ENCODE peak calls at places on chromosomes 13 and 19, in nine cellular contexts. U is AG04449; R is activated CD8-positive, alpha-beta T cell treated with anti-CD3 and anti-CD28 coated beads for 36 hours; E is mesothelial cell of epicardium; X is GM20000; T is left lung; N is mucosa of descending colon; P is AG09309; A is suprapubic skin. W is an unnamed sample.

GRCh38 chr13:32031025-32031814 is at the start of gene FRY:
- DNase-seq in U (no peak), R (peak), E (peak), X (peak), T (peak), N (peak), P (no peak), A (peak), W (peak)

GRCh38 chr19:1171755-1172352 is 2.2 kb downstream of the SBNO2 start:
- DNase-seq in U (no peak), R (no peak), E (no peak), X (no peak), T (peak), N (no peak), P (no peak), A (peak), W (no peak)

GRCh38 chr13:56718791-56719190 is 421.9 kb upstream of the PRR20A start:
- DNase-seq in U (no peak), R (no peak), E (no peak), X (no peak), T (no peak), N (no peak), P (no peak), A (no peak), W (no peak)

GRCh38 chr19:16957855-16958254 is 68.8 kb downstream of the CPAMD8 start:
- DNase-seq in U (no peak), R (no peak), E (no peak), X (no peak), T (no peak), N (no peak), P (no peak), A (no peak), W (no peak)

GRCh38 chr13:28314879-28315278 is 176.5 kb downstream of the PAN3 start:
- DNase-seq in U (no peak), R (no peak), E (no peak), X (no peak), T (no peak), N (no peak), P (no peak), A (no peak), W (no peak)

GRCh38 chr13:21148557-21149258 is 27.6 kb downstream of the SKA3 start:
- DNase-seq in U (no peak), R (no peak), E (no peak), X (no peak), T (no peak), N (no peak), P (no peak), A (no peak), W (no peak)

GRCh38 chr19:6723108-6723618 is 2.7 kb upstream of the C3 start:
- DNase-seq in U (no peak), R (no peak), E (no peak), X (no peak), T (peak), N (no peak), P (no peak), A (no peak), W (no peak)

GRCh38 chr13:84430441-84430840 is 548.2 kb upstream of the SLITRK1 start:
- DNase-seq in U (no peak), R (no peak), E (no peak), X (no peak), T (no peak), N (no peak), P (no peak), A (no peak), W (no peak)

GRCh38 chr19:15107056-15108010 is at the start of gene SYDE1:
- DNase-seq in U (no peak), R (peak), E (no peak), X (peak), T (peak), N (no peak), P (no peak), A (no peak), W (no peak)

GRCh38 chr13:40756042-40756441 is 14.9 kb downstream of the MRPS31 start:
- DNase-seq in U (no peak), R (no peak), E (no peak), X (no peak), T (no peak), N (no peak), P (no peak), A (no peak), W (no peak)

GRCh38 chr19:20039203-20039723 is at the start of gene ZNF682:
- DNase-seq in U (peak), R (peak), E (peak), X (peak), T (peak), N (peak), P (peak), A (peak), W (peak)

GRCh38 chr13:98174995-98175394 is 2.1 kb downstream of the RNF113B start:
- DNase-seq in U (no peak), R (no peak), E (no peak), X (no peak), T (no peak), N (no peak), P (no peak), A (no peak), W (no peak)

GRCh38 chr13:97255515-97255999 is 33.4 kb downstream of the MBNL2 start:
- DNase-seq in U (no peak), R (no peak), E (no peak), X (no peak), T (no peak), N (no peak), P (no peak), A (no peak), W (no peak)

GRCh38 chr13:90532861-90533260 is 814.6 kb upstream of the MIR17HG start:
- DNase-seq in U (no peak), R (no peak), E (no peak), X (no peak), T (no peak), N (no peak), P (no peak), A (no peak), W (no peak)

GRCh38 chr19:34330116-34330515 is 34.9 kb upstream of the GPI start:
- DNase-seq in U (no peak), R (no peak), E (no peak), X (no peak), T (no peak), N (no peak), P (no peak), A (no peak), W (no peak)

GRCh38 chr13:74153316-74153715 is 19.1 kb upstream of the KLF12 start:
- DNase-seq in U (no peak), R (no peak), E (no peak), X (no peak), T (no peak), N (no peak), P (no peak), A (no peak), W (no peak)

GRCh38 chr13:24167666-24168391 is 7.3 kb downstream of the SPATA13 start:
- DNase-seq in U (no peak), R (no peak), E (no peak), X (no peak), T (no peak), N (no peak), P (no peak), A (no peak), W (no peak)

GRCh38 chr19:24059572-24060295 is 27.3 kb upstream of the ZNF254 start:
- DNase-seq in U (no peak), R (no peak), E (no peak), X (no peak), T (no peak), N (no peak), P (no peak), A (no peak), W (no peak)

GRCh38 chr13:100394005-100394695 is 194.4 kb downstream of the GGACT start:
- DNase-seq in U (peak), R (peak), E (no peak), X (peak), T (no peak), N (no peak), P (peak), A (no peak), W (peak)

GRCh38 chr13:18998389-18998788 is 183.2 kb downstream of the TUBA3C start:
- DNase-seq in U (no peak), R (no peak), E (no peak), X (no peak), T (no peak), N (no peak), P (no peak), A (no peak), W (no peak)

GRCh38 chr13:27825153-27825552 is 32.9 kb downstream of the GSX1 start:
- DNase-seq in U (no peak), R (no peak), E (no peak), X (no peak), T (no peak), N (no peak), P (no peak), A (no peak), W (no peak)

GRCh38 chr19:49956113-49956491 is 4.9 kb downstream of the SIGLEC11 start:
- DNase-seq in U (no peak), R (no peak), E (no peak), X (no peak), T (no peak), N (no peak), P (no peak), A (no peak), W (no peak)

DNA sequence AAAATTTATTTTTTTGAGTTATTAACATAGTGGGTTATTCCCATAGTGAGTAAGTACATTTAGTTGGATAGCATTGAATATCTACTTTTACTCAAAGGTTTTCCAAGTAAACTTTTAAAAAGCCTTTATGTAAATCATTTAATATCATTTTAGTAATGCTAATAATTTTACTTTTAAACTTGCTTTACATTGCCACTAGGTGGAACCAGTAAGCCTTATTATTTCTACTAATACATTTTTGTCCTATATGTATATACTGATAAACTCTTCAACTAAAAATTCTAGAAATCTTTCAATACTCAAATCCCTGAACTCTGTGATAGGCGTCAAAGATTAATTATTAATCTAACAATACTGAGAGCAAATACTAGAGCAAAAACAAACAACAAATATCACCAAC is 1709.2 kb upstream of the PCDH20 start:
- DNase-seq in U (no peak), R (no peak), E (no peak), X (no peak), T (no peak), N (no peak), P (no peak), A (no peak), W (no peak)
- TF ChIP-seq CTCF in U (peak), R (peak), E (peak), X (no peak), T (no peak), N (no peak), P (peak), A (no peak), W (peak)

GRCh38 chr19:3358919-3359849 is 7.2 kb upstream of the NFIC start:
- DNase-seq in U (no peak), R (peak), E (no peak), X (peak), T (peak), N (peak), P (no peak), A (no peak), W (peak)

GRCh38 chr19:3359850-3360493 is 6.4 kb upstream of the NFIC start:
- DNase-seq in U (no peak), R (peak), E (no peak), X (peak), T (no peak), N (peak), P (no peak), A (no peak), W (peak)

GRCh38 chr19:3362217-3362907 is 4.0 kb upstream of the NFIC start:
- DNase-seq in U (no peak), R (peak), E (no peak), X (no peak), T (no peak), N (no peak), P (no peak), A (no peak), W (no peak)

GRCh38 chr19:3361384-3362216 is 4.8 kb upstream of the NFIC start:
- DNase-seq in U (no peak), R (peak), E (no peak), X (no peak), T (no peak), N (no peak), P (no peak), A (no peak), W (no peak)

GRCh38 chr19:3360494-3361383 is 5.6 kb upstream of the NFIC start:
- DNase-seq in U (no peak), R (peak), E (no peak), X (peak), T (peak), N (peak), P (no peak), A (peak), W (peak)
- TF ChIP-seq CTCF in U (no peak), R (no peak), E (no peak), X (no peak), T (no peak), N (no peak), P (peak), A (no peak), W (peak)

DNA sequence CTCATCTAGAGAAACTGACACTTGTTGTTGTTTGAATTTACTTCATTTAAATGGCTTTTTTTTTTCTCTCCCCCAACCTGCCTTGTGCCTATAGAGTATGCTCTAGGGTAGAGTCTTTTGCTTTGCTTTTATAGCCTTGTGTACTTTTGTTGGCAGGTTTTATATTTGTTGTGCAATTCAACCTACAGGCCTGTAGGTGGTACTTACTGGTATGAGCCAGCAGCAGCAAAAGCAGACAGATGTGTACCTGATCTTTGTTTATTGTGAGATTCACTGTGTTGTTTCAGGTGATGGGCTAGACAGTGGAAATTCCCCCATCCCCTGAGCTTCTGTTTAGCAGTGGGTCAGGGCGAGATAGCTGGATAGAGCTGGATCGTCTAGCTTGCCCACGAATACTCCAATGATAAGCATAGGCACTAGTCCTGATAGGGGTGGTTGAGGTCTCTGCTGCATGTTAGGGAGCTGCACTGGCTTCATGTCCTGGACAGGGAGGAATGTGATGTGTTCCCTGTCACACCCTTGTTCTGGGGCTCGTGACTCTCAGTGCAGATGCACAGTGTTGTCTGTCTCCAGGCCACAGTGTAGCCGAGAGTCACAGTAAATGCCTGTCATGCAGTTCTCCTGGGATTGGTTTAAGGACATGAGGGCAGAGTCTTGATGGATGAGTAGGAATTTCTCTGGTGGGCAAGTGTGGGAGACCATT is 21.3 kb downstream of the DNAJC3 start:
- DNase-seq in U (no peak), R (no peak), E (no peak), X (no peak), T (no peak), N (no peak), P (no peak), A (no peak), W (no peak)
- TF ChIP-seq CTCF in U (no peak), R (no peak), E (peak), X (no peak), T (no peak), N (no peak), P (peak), A (no peak), W (no peak)

GRCh38 chr19:47693903-47694302 is 19.3 kb upstream of the EHD2 start:
- DNase-seq in U (no peak), R (no peak), E (no peak), X (no peak), T (no peak), N (no peak), P (no peak), A (no peak), W (no peak)

GRCh38 chr19:47695533-47696262 is 17.5 kb upstream of the EHD2 start:
- DNase-seq in U (no peak), R (no peak), E (no peak), X (no peak), T (peak), N (no peak), P (no peak), A (no peak), W (no peak)

GRCh38 chr19:47696635-47697034 is 16.6 kb upstream of the EHD2 start:
- DNase-seq in U (no peak), R (no peak), E (no peak), X (no peak), T (peak), N (no peak), P (no peak), A (no peak), W (no peak)

GRCh38 chr19:47693489-47693888 is 19.7 kb upstream of the EHD2 start:
- DNase-seq in U (no peak), R (no peak), E (no peak), X (no peak), T (no peak), N (no peak), P (no peak), A (no peak), W (no peak)

GRCh38 chr19:47694466-47695273 is 18.6 kb upstream of the EHD2 start:
- DNase-seq in U (no peak), R (no peak), E (no peak), X (no peak), T (peak), N (no peak), P (no peak), A (no peak), W (no peak)
- TF ChIP-seq CTCF in U (no peak), R (no peak), E (no peak), X (no peak), T (no peak), N (no peak), P (no peak), A (no peak), W (no peak)

GRCh38 chr13:39047560-39047959 is 9.3 kb downstream of the NHLRC3 start:
- DNase-seq in U (no peak), R (no peak), E (no peak), X (no peak), T (no peak), N (no peak), P (no peak), A (no peak), W (no peak)
- TF ChIP-seq CTCF in U (no peak), R (no peak), E (no peak), X (no peak), T (no peak), N (no peak), P (peak), A (no peak), W (no peak)

GRCh38 chr19:44624840-44625354 is 11.5 kb downstream of the IGSF23 start:
- DNase-seq in U (no peak), R (no peak), E (no peak), X (no peak), T (no peak), N (no peak), P (no peak), A (no peak), W (no peak)

GRCh38 chr19:44623626-44624025 is 10.3 kb downstream of the IGSF23 start:
- DNase-seq in U (no peak), R (no peak), E (no peak), X (no peak), T (no peak), N (no peak), P (no peak), A (no peak), W (no peak)

GRCh38 chr19:44620667-44621066 is 7.3 kb downstream of the IGSF23 start:
- DNase-seq in U (no peak), R (no peak), E (no peak), X (no peak), T (no peak), N (no peak), P (no peak), A (no peak), W (no peak)

GRCh38 chr19:44621367-44621766 is 8.0 kb downstream of the IGSF23 start:
- DNase-seq in U (no peak), R (no peak), E (no peak), X (no peak), T (no peak), N (no peak), P (no peak), A (no peak), W (no peak)

DNA sequence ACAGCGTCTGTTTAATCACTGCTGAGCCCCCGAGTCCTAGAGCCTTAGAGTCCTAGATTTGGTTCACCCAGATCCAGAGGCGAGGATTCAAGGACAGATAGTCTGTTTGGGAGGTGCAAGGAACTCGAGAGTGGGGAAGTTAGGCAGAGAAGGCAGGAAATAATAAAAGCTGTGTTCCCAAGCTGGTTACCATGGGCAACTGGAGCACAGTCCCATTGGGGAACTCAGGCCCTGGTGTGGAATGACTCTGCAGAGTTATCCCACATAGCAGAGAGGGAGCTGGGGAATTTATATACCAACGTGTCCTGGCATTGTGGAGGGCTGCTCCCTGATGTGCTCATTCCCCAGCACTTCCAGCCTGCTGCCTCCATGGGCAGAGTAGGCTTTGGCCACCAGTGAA is 9.7 kb downstream of the IGSF23 start:
- DNase-seq in U (no peak), R (no peak), E (no peak), X (no peak), T (no peak), N (no peak), P (peak), A (no peak), W (no peak)
- TF ChIP-seq CTCF in U (no peak), R (no peak), E (no peak), X (no peak), T (no peak), N (no peak), P (no peak), A (no peak), W (no peak)

W was measured in GM10248.